ENCODE peak calls at places on chromosomes 5 and 9, in eight cellular contexts. A, I, J, O, D, V, W and L are unnamed samples.

GRCh38 chr5:1948663-1949191 is 66.0 kb upstream of the IRX4 start:
- DNase-seq in J (peak; percentile 41), O (no peak), W (no peak), A (peak; percentile 55), D (peak; percentile 93), I (no peak), V (peak; percentile 99), L (no peak)

GRCh38 chr5:126594077-126594476 is 942 bp downstream of the ALDH7A1 start:
- DNase-seq in A (no peak), D (peak; percentile 47), I (peak; percentile 65), O (peak; percentile 20), J (no peak), W (no peak), V (peak; percentile 69), L (peak; percentile 31)

GRCh38 chr5:168931638-168932345 is 352.6 kb upstream of the PANK3 start:
- DNase-seq in J (no peak), O (no peak), I (no peak), V (peak; percentile 65), W (no peak), A (no peak), D (peak; percentile 81), L (peak; percentile 65)

GRCh38 chr9:35828716-35829083 is at the start of gene FAM221B:
- DNase-seq in O (no peak), A (no peak), W (no peak), V (no peak), I (no peak), D (no peak), J (no peak), L (peak; percentile 19)

GRCh38 chr5:159467666-159468065 is 137.4 kb upstream of the IL12B start:
- DNase-seq in A (no peak), W (no peak), V (no peak), D (no peak), O (no peak), I (no peak), J (no peak), L (no peak)

GRCh38 chr5:111999286-111999685 is 242.3 kb upstream of the NREP start:
- DNase-seq in O (peak; percentile 74), W (no peak), D (no peak), J (no peak), V (peak; percentile 33), A (no peak), I (no peak), L (peak; percentile 69)

GRCh38 chr5:52822437-52822836 is 34.7 kb downstream of the ITGA1 start:
- DNase-seq in I (no peak), V (no peak), J (peak; percentile 63), D (no peak), O (no peak), W (no peak), A (peak; percentile 57), L (no peak)

GRCh38 chr9:79731483-79731882 is 159.7 kb downstream of the TLE4 start:
- DNase-seq in V (no peak), D (peak; percentile 4), I (no peak), J (no peak), W (no peak), O (no peak), A (no peak), L (peak; percentile 5)

GRCh38 chr5:56327810-56328209 is 94.7 kb upstream of the ANKRD55 start:
- DNase-seq in V (no peak), A (no peak), W (no peak), D (no peak), O (no peak), I (no peak), J (no peak), L (no peak)

GRCh38 chr9:134536101-134536900 is 105.3 kb upstream of the COL5A1 start:
- DNase-seq in D (peak; percentile 45), I (no peak), W (no peak), V (peak; percentile 14), O (peak; percentile 85), J (no peak), A (no peak), L (peak; percentile 70)

GRCh38 chr5:55773057-55773456 is 35.2 kb downstream of the DDX4 start:
- DNase-seq in J (no peak), W (no peak), V (peak; percentile 1), O (no peak), D (no peak), A (no peak), I (no peak), L (no peak)

GRCh38 chr5:116492776-116493175 is 81.8 kb downstream of the SEMA6A start:
- DNase-seq in D (peak; percentile 52), J (no peak), W (no peak), O (no peak), V (peak; percentile 89), A (no peak), I (no peak), L (no peak)

GRCh38 chr5:35067985-35068384 is 20.2 kb upstream of the AGXT2 start:
- DNase-seq in A (no peak), O (no peak), W (no peak), V (no peak), J (no peak), I (no peak), D (peak; percentile 36), L (no peak)

GRCh38 chr5:141476132-141476909 is 555 bp downstream of the PCDHGC3 start:
- DNase-seq in I (no peak), W (no peak), A (peak; percentile 72), D (peak; percentile 58), O (peak; percentile 85), J (peak; percentile 74), V (peak; percentile 79), L (peak; percentile 84)

GRCh38 chr5:172149073-172149472 is 39.0 kb downstream of the STK10 start:
- DNase-seq in V (no peak), J (no peak), A (no peak), O (peak; percentile 56), W (no peak), I (no peak), D (no peak), L (peak; percentile 22)

GRCh38 chr9:114235113-114235589 is 79.8 kb downstream of the COL27A1 start:
- DNase-seq in J (peak; percentile 39), V (no peak), O (no peak), I (no peak), A (no peak), D (no peak), W (no peak), L (no peak)

GRCh38 chr5:83955916-83956315 is 235.3 kb upstream of the HAPLN1 start:
- DNase-seq in I (no peak), O (peak; percentile 83), A (no peak), J (no peak), D (no peak), W (no peak), V (peak; percentile 56), L (peak; percentile 48)

GRCh38 chr9:121267689-121268597 is at the start of gene GSN:
- DNase-seq in I (peak; percentile 34), D (peak; percentile 49), O (peak; percentile 59), J (peak; percentile 88), A (peak; percentile 94), W (no peak), V (peak; percentile 60), L (peak; percentile 63)
- TF ChIP-seq CTCF in I (no peak), D (no peak), O (peak; percentile 3), J (peak; percentile 26), A (peak; percentile 27), W (no peak), V (no peak), L (peak; percentile 41)

GRCh38 chr9:126127591-126127990 is 199.0 kb upstream of the MVB12B start:
- DNase-seq in V (no peak), O (no peak), J (no peak), I (no peak), A (no peak), D (no peak), W (no peak), L (no peak)

GRCh38 chr9:126125177-126125576 is 201.5 kb upstream of the MVB12B start:
- DNase-seq in V (no peak), I (no peak), D (no peak), A (no peak), W (no peak), J (no peak), O (no peak), L (peak; percentile 26)

GRCh38 chr9:126126012-126126411 is 200.6 kb upstream of the MVB12B start:
- DNase-seq in A (no peak), I (no peak), O (no peak), W (no peak), J (no peak), D (no peak), V (no peak), L (no peak)

GRCh38 chr9:126125577-126125976 is 201.1 kb upstream of the MVB12B start:
- DNase-seq in A (no peak), V (no peak), J (no peak), O (no peak), I (no peak), D (no peak), W (no peak), L (peak; percentile 16)

GRCh38 chr9:126126807-126127206 is 199.8 kb upstream of the MVB12B start:
- DNase-seq in I (no peak), D (no peak), V (no peak), J (no peak), O (no peak), A (no peak), W (no peak), L (no peak)
- TF ChIP-seq CTCF in I (no peak), D (no peak), V (no peak), J (no peak), O (no peak), A (no peak), W (no peak), L (no peak)

DNA sequence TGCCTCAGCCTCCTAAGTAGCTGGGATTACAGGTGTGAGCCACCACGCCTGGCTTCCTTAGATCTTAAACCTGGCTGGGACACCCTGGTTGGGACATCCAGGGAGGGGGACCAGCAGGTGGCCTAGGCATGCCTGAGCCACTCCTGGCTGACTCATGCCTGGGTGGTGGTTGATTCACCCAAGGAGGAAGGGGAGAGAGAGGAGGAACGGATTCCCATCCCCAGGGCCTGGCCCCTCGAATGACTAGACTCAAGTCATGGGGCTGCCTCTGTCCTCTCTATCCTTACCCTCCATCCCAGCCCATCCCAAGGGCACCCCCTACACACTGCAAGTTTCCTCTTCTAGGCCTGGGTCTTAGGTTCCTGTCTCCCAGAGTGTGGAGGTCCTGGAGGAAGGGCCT is 12.7 kb downstream of the EEIG1 start:
- DNase-seq in J (no peak), A (no peak), V (peak; percentile 86), D (peak; percentile 82), W (no peak), O (peak; percentile 61), I (peak; percentile 90), L (peak; percentile 39)
- TF ChIP-seq CTCF in J (no peak), A (no peak), V (no peak), D (no peak), W (no peak), O (peak; percentile 9), I (no peak), L (no peak)

DNA sequence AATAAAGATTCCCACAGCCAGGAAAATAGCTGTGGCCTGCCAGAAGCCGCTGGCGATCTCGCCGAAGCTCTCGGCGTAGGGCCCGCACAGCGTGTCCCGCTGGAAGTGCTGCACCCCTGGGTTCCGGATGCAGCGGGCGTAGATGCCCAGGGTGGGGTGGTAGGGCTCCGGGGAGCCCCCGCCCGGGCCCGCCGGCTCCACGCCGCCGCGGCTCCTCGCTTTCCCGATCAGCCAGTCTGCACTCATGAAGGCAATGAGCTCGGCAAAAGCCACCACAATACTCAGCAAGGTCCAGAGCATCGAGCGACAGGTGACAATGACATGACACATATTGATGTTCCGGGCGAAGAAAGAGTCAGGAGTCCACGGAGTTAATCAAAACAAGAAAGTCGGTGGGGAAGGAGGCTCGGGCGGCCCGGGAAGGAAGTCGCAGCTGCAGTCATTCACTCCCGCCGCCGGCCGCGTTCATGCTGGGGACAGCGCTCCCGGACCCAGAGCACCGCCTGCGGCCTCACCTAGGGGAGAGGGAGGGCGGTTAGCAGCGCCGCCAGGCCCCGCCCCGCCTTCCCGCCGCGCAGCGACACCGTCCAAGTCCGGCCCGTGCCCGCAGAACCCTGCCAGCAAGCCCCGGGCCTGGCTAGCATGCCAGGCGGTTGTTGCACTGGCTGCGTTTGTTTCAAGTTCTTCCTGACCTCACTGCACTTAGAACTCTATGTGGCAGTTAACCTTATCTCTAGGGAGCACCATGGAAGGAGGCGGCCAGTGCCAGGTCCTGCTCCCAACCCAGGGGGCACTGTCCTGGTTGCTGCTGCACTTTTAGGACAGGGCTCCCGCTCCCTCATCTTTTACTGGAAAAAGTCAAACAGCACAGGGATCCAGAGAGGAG is 138.4 kb downstream of the LHFPL2 start:
- DNase-seq in W (no peak), J (peak; percentile 54), A (peak; percentile 90), V (peak; percentile 43), I (no peak), O (no peak), D (no peak), L (peak; percentile 29)
- TF ChIP-seq CTCF in W (no peak), J (peak; percentile 25), A (peak; percentile 27), V (peak; percentile 9), I (no peak), O (no peak), D (no peak), L (peak; percentile 37)